ENCODE peak calls at places on chromosomes 13 and 19, in four cellular contexts. One of them, this sample, is unnamed.

GRCh38 chr19:22545751-22546150 is 88.4 kb upstream of the ZNF492 start:
- DNase-seq in brain pericyte: no peak
- DNase-seq in right atrium auricular region: peak
- DNase-seq in glutamatergic neuron: no peak
- DNase-seq in this sample: no peak

GRCh38 chr19:35845215-35846037 is 6.9 kb downstream of the NPHS1 start:
- DNase-seq in brain pericyte: no peak
- DNase-seq in right atrium auricular region: no peak
- DNase-seq in glutamatergic neuron: peak
- DNase-seq in this sample: no peak

GRCh38 chr19:37874784-37875183 is 31.6 kb downstream of the WDR87 start:
- DNase-seq in glutamatergic neuron: no peak
- DNase-seq in right atrium auricular region: no peak
- DNase-seq in brain pericyte: no peak
- DNase-seq in this sample: peak

GRCh38 chr13:110628477-110628793 is 13.1 kb downstream of the NAXD start:
- DNase-seq in brain pericyte: peak
- DNase-seq in glutamatergic neuron: peak
- DNase-seq in right atrium auricular region: no peak
- DNase-seq in this sample: no peak

GRCh38 chr19:17249887-17250548 is 4.3 kb upstream of the NR2F6 start:
- DNase-seq in right atrium auricular region: no peak
- DNase-seq in brain pericyte: no peak
- DNase-seq in glutamatergic neuron: no peak
- DNase-seq in this sample: no peak

GRCh38 chr13:112098699-112099098 is 31.8 kb downstream of the SOX1 start:
- DNase-seq in right atrium auricular region: no peak
- DNase-seq in glutamatergic neuron: no peak
- DNase-seq in brain pericyte: no peak
- DNase-seq in this sample: no peak

GRCh38 chr19:29098863-29099481 is 114.0 kb downstream of the UQCRFS1 start:
- DNase-seq in glutamatergic neuron: no peak
- DNase-seq in right atrium auricular region: peak
- DNase-seq in brain pericyte: no peak
- DNase-seq in this sample: peak

GRCh38 chr19:18972851-18973250 is 31.8 kb upstream of the HOMER3 start:
- DNase-seq in glutamatergic neuron: no peak
- DNase-seq in right atrium auricular region: no peak
- DNase-seq in brain pericyte: no peak
- DNase-seq in this sample: no peak

GRCh38 chr13:78589206-78589605 is 14.1 kb downstream of the POU4F1 start:
- DNase-seq in right atrium auricular region: no peak
- DNase-seq in glutamatergic neuron: no peak
- DNase-seq in brain pericyte: no peak
- DNase-seq in this sample: peak

GRCh38 chr19:3683866-3684816 is 16.1 kb downstream of the PIP5K1C start:
- DNase-seq in glutamatergic neuron: peak
- DNase-seq in brain pericyte: no peak
- DNase-seq in right atrium auricular region: no peak
- DNase-seq in this sample: peak

GRCh38 chr19:21835429-21835809 is 563 bp downstream of the ZNF43 start:
- DNase-seq in brain pericyte: no peak
- DNase-seq in glutamatergic neuron: no peak
- DNase-seq in right atrium auricular region: no peak
- DNase-seq in this sample: no peak

GRCh38 chr13:75486146-75486545 is 4.2 kb upstream of the TBC1D4 start:
- DNase-seq in glutamatergic neuron: no peak
- DNase-seq in right atrium auricular region: no peak
- DNase-seq in brain pericyte: no peak
- DNase-seq in this sample: no peak

GRCh38 chr19:40139533-40140287 is 49.0 kb upstream of the ZNF780A start:
- DNase-seq in right atrium auricular region: no peak
- DNase-seq in brain pericyte: no peak
- DNase-seq in glutamatergic neuron: no peak
- DNase-seq in this sample: peak

GRCh38 chr13:34933786-34934185 is 8.3 kb upstream of the NBEA start:
- DNase-seq in glutamatergic neuron: no peak
- DNase-seq in right atrium auricular region: no peak
- DNase-seq in brain pericyte: no peak
- DNase-seq in this sample: no peak

GRCh38 chr13:71867101-71867814 is at the start of gene DACH1:
- DNase-seq in right atrium auricular region: no peak
- DNase-seq in brain pericyte: peak
- DNase-seq in glutamatergic neuron: peak
- DNase-seq in this sample: peak

GRCh38 chr19:46529622-46530451 is 34.2 kb upstream of the PNMA8B start:
- DNase-seq in brain pericyte: no peak
- DNase-seq in glutamatergic neuron: peak
- DNase-seq in right atrium auricular region: peak
- DNase-seq in this sample: peak

GRCh38 chr13:94414141-94414540 is 65.3 kb downstream of the DCT start:
- DNase-seq in glutamatergic neuron: no peak
- DNase-seq in right atrium auricular region: no peak
- DNase-seq in brain pericyte: no peak
- DNase-seq in this sample: no peak

GRCh38 chr13:103168901-103169508 is 102.8 kb upstream of the SLC10A2 start:
- DNase-seq in glutamatergic neuron: no peak
- DNase-seq in right atrium auricular region: no peak
- DNase-seq in brain pericyte: no peak
- DNase-seq in this sample: no peak

GRCh38 chr13:99658266-99658991 is 157.2 kb downstream of the TM9SF2 start:
- DNase-seq in glutamatergic neuron: peak
- DNase-seq in brain pericyte: no peak
- DNase-seq in right atrium auricular region: peak
- DNase-seq in this sample: peak

GRCh38 chr19:44499962-44500949 is at the start of gene ZNF180:
- DNase-seq in glutamatergic neuron: peak
- DNase-seq in right atrium auricular region: peak
- DNase-seq in brain pericyte: peak
- DNase-seq in this sample: peak

GRCh38 chr19:38849746-38850230 is at the start of gene HNRNPL:
- DNase-seq in glutamatergic neuron: peak
- DNase-seq in right atrium auricular region: no peak
- DNase-seq in brain pericyte: no peak
- DNase-seq in this sample: no peak

GRCh38 chr13:64697226-64697625 is 2532.9 kb downstream of the PCDH9 start:
- DNase-seq in glutamatergic neuron: no peak
- DNase-seq in brain pericyte: no peak
- DNase-seq in right atrium auricular region: no peak
- DNase-seq in this sample: no peak

GRCh38 chr19:4161415-4162077 is 8.1 kb downstream of the CREB3L3 start:
- DNase-seq in brain pericyte: no peak
- DNase-seq in right atrium auricular region: no peak
- DNase-seq in glutamatergic neuron: no peak
- DNase-seq in this sample: no peak

GRCh38 chr19:11699931-11700794 is 38.6 kb downstream of the ZNF823 start:
- DNase-seq in glutamatergic neuron: no peak
- DNase-seq in right atrium auricular region: no peak
- DNase-seq in brain pericyte: no peak
- DNase-seq in this sample: peak

GRCh38 chr19:14031719-14032480 is at the start of gene IL27RA:
- DNase-seq in brain pericyte: no peak
- DNase-seq in glutamatergic neuron: peak
- DNase-seq in right atrium auricular region: no peak
- DNase-seq in this sample: peak

GRCh38 chr13:111058796-111059506 is 56.2 kb upstream of the ARHGEF7 start:
- DNase-seq in right atrium auricular region: peak
- DNase-seq in brain pericyte: peak
- DNase-seq in glutamatergic neuron: no peak
- DNase-seq in this sample: no peak

GRCh38 chr13:112984501-112984900 is 15.5 kb downstream of the MCF2L start:
- DNase-seq in glutamatergic neuron: no peak
- DNase-seq in brain pericyte: no peak
- DNase-seq in right atrium auricular region: no peak
- DNase-seq in this sample: no peak

GRCh38 chr13:19862511-19863313 is 737 bp downstream of the ZMYM5 start:
- DNase-seq in right atrium auricular region: no peak
- DNase-seq in glutamatergic neuron: no peak
- DNase-seq in brain pericyte: no peak
- DNase-seq in this sample: peak

GRCh38 chr13:44307844-44308243 is 65.8 kb upstream of the SERP2 start:
- DNase-seq in brain pericyte: no peak
- DNase-seq in glutamatergic neuron: no peak
- DNase-seq in right atrium auricular region: no peak
- DNase-seq in this sample: no peak